ENCODE peak calls at places on chromosomes 11 and 22, in six cellular contexts. Y is brain microvascular endothelial cell, E is AG04450, M is AG09309, R is astrocyte of the spinal cord, Q is endodermal cell. W is an unnamed sample.

GRCh38 chr11:24679686-24680318 is 182.9 kb downstream of the LUZP2 start:
- DNase-seq in R (no peak), M (no peak), Y (no peak), Q (no peak), E (no peak), W (no peak)

GRCh38 chr11:62400760-62401159 is 18.1 kb upstream of the SCGB1A1 start:
- DNase-seq in M (peak), R (peak), E (peak), Y (peak), Q (no peak), W (peak)

GRCh38 chr11:47189100-47189834 is 3.0 kb upstream of the PACSIN3 start:
- DNase-seq in M (no peak), Q (no peak), Y (peak), R (peak), E (peak), W (no peak)

GRCh38 chr11:72239849-72240460 is 4.0 kb downstream of the PHOX2A start:
- DNase-seq in R (no peak), Q (peak), M (no peak), Y (no peak), E (no peak), W (no peak)

GRCh38 chr22:36155702-36156101 is 4.9 kb downstream of the APOL3 start:
- DNase-seq in Q (no peak), Y (no peak), E (no peak), M (no peak), R (no peak), W (no peak)

GRCh38 chr11:34570584-34570983 is 50.3 kb upstream of the EHF start:
- DNase-seq in Y (no peak), R (peak), E (no peak), M (no peak), Q (no peak), W (no peak)

GRCh38 chr11:132405728-132406127 is 1035.3 kb downstream of the NTM start:
- DNase-seq in R (no peak), Q (peak), E (no peak), M (no peak), Y (no peak), W (no peak)

GRCh38 chr22:30340911-30341685 is 14.4 kb upstream of the TBC1D10A start:
- DNase-seq in Y (no peak), Q (no peak), R (no peak), M (no peak), E (no peak), W (no peak)

GRCh38 chr11:94131363-94132115 is 2.9 kb downstream of the PANX1 start:
- DNase-seq in E (no peak), R (no peak), Q (peak), Y (no peak), M (no peak), W (no peak)

GRCh38 chr11:64611961-64612646 is 21.1 kb downstream of the SLC22A12 start:
- DNase-seq in M (no peak), E (no peak), Y (no peak), R (no peak), Q (no peak), W (no peak)

GRCh38 chr22:21025763-21026755 is 6.3 kb downstream of the SLC7A4 start:
- DNase-seq in Q (no peak), Y (no peak), M (no peak), E (no peak), R (no peak), W (no peak)

GRCh38 chr11:31240340-31240904 is 129.1 kb downstream of the DCDC1 start:
- DNase-seq in Y (peak), Q (peak), E (peak), R (peak), M (no peak), W (no peak)

GRCh38 chr11:72380132-72380503 is 54.2 kb downstream of the CLPB start:
- DNase-seq in R (no peak), M (no peak), Q (no peak), Y (no peak), E (no peak), W (no peak)

GRCh38 chr11:9906043-9906791 is 242.3 kb downstream of the SWAP70 start:
- DNase-seq in Q (peak), R (peak), E (peak), M (peak), Y (peak), W (peak)

GRCh38 chr11:37952035-37952434 is 1354.0 kb upstream of the RAG2 start:
- DNase-seq in E (no peak), R (no peak), Y (no peak), M (no peak), Q (no peak), W (no peak)

GRCh38 chr11:15489281-15489680 is 374.6 kb downstream of the INSC start:
- DNase-seq in Q (no peak), E (no peak), R (no peak), M (no peak), Y (no peak), W (no peak)

GRCh38 chr11:6755303-6755952 is 16.3 kb downstream of the OR2AG2 start:
- DNase-seq in M (no peak), R (peak), E (no peak), Q (peak), Y (peak), W (peak)

GRCh38 chr22:21709688-21710087 is 25.9 kb downstream of the YPEL1 start:
- DNase-seq in Q (no peak), M (no peak), E (no peak), Y (no peak), R (no peak), W (no peak)

GRCh38 chr11:17543041-17543440 is 1.2 kb downstream of the USH1C start:
- DNase-seq in E (no peak), M (no peak), Y (no peak), Q (no peak), R (no peak), W (no peak)

GRCh38 chr11:9787981-9788521 is 124.2 kb downstream of the SWAP70 start:
- DNase-seq in Y (no peak), E (peak), Q (no peak), R (peak), M (peak), W (peak)

GRCh38 chr11:109606256-109606655 is 184.3 kb downstream of the C11orf87 start:
- DNase-seq in R (no peak), Y (no peak), M (no peak), E (no peak), Q (no peak), W (no peak)

GRCh38 chr11:9462172-9462799 is 1.5 kb downstream of the ZNF143 start:
- DNase-seq in R (no peak), Q (no peak), E (no peak), Y (no peak), M (no peak), W (no peak)

GRCh38 chr11:45652781-45653180 is 12.6 kb downstream of the CHST1 start:
- DNase-seq in Q (no peak), E (no peak), Y (no peak), M (peak), R (no peak), W (no peak)

GRCh38 chr11:12019337-12019736 is 10.9 kb upstream of the DKK3 start:
- DNase-seq in Y (no peak), E (no peak), R (peak), Q (no peak), M (no peak), W (no peak)

GRCh38 chr11:70854201-70854600 is 398.2 kb downstream of the SHANK2 start:
- DNase-seq in Q (no peak), Y (no peak), R (no peak), E (no peak), M (no peak), W (no peak)

GRCh38 chr22:20174785-20175596 is 24.1 kb upstream of the CCDC188 start:
- DNase-seq in R (no peak), Y (no peak), M (no peak), Q (peak), E (no peak), W (no peak)

GRCh38 chr11:125253795-125254525 is 89.4 kb downstream of the PKNOX2 start:
- DNase-seq in M (no peak), R (no peak), Q (no peak), Y (no peak), E (no peak), W (no peak)

GRCh38 chr11:116506446-116506845 is 266.3 kb downstream of the BUD13 start:
- DNase-seq in Y (no peak), Q (peak), M (no peak), R (no peak), E (no peak), W (no peak)

GRCh38 chr11:79060081-79060480 is 380.7 kb downstream of the TENM4 start:
- DNase-seq in M (no peak), R (no peak), Q (no peak), E (no peak), Y (no peak), W (no peak)

GRCh38 chr11:131667566-131667965 is 297.2 kb downstream of the NTM start:
- DNase-seq in Y (no peak), E (no peak), M (no peak), Q (peak), R (no peak), W (no peak)

GRCh38 chr11:64156235-64157011 is 9.5 kb downstream of the MACROD1 start:
- DNase-seq in Q (no peak), M (no peak), E (no peak), Y (no peak), R (no peak), W (no peak)

GRCh38 chr22:19579113-19579811 is 55.1 kb upstream of the CLDN5 start:
- DNase-seq in M (no peak), E (no peak), Y (no peak), R (peak), Q (no peak), W (no peak)

DNA sequence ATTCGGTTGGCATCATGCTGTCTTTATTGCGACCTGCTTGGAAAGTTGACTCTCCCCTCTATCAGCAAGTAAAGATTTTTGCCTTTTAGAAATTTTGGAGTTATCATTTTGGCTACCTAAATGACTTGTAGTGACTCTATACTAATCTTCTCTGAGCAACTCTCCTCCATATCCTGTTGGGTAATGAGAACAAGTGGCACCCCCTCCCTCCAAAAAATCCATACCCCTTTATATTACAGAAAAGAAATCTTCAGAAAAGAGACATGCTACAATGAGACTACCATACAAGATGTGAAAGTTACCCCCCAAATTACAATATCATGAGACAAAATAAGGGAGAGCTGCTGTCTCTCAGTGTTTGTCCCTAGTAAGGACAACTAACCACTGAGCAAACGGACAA is 1.2 kb downstream of the JAML start:
- DNase-seq in Q (no peak), M (no peak), R (no peak), E (no peak), Y (no peak), W (no peak)
- H3K4me3 ChIP-seq in Q (no peak), M (no peak), R (no peak), E (no peak), Y (no peak), W (no peak)

DNA sequence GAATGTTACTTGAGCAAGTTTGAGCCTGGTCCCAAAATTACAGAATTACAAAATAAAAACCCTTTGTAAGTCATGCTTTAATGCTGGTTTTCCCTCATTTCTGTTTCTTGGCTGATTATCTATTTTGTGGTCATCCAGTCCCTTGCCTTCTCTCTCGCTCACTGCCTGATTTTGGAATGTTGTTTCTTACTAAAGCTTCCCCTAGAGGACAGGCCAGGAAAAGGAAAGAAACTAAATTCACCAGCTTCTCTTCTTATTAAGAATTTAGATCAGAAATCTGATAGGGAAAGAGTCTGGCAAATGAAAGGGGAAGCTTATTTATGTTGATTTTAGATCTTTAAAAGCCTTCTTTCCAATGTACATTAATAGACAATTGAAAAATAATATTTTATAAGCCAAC is 16.6 kb upstream of the BDNF start:
- DNase-seq in E (no peak), Y (no peak), R (peak), M (peak), Q (no peak), W (no peak)
- TF ChIP-seq CTCF in E (peak), Y (peak), R (peak), M (peak), Q (peak), W (peak)

GRCh38 chr11:114110948-114111347 is 51.4 kb downstream of the ZBTB16 start:
- DNase-seq in R (peak), M (no peak), E (no peak), Y (no peak), Q (no peak), W (no peak)
- H3K4me3 ChIP-seq in R (no peak), M (no peak), E (no peak), Y (no peak), Q (no peak), W (no peak)

DNA sequence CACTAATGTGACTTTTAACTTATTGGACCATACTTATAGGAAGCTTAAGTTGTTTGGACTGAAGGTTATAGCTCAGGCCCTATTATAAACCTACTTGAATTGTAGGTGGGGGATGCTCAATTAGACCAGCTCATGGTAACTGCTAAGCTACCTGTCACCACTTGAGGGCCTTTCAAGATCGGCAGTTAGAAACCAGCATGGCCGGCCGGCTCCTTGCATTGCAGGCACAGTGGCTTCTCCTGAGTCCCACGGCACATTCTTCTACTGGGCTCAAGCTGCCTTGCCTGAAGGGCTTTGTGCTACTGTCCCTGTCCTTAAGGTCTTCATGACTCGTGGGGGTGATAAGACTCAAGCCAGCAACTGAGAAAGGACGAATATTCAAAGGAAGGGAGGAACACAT is 70.8 kb downstream of the TBC1D22A start:
- DNase-seq in R (peak), E (no peak), Y (peak), M (no peak), Q (peak), W (no peak)
- TF ChIP-seq CTCF in R (peak), E (peak), Y (peak), M (peak), Q (peak), W (no peak)

GRCh38 chr22:23243859-23244689 is 63.8 kb downstream of the BCR start:
- DNase-seq in Y (no peak), R (no peak), M (no peak), Q (no peak), E (no peak), W (no peak)

GRCh38 chr22:23242473-23243001 is 62.2 kb downstream of the BCR start:
- DNase-seq in Y (peak), M (no peak), R (peak), E (no peak), Q (peak), W (no peak)

GRCh38 chr22:23243006-23243573 is 62.8 kb downstream of the BCR start:
- DNase-seq in R (peak), Y (no peak), M (no peak), Q (peak), E (no peak), W (no peak)

GRCh38 chr22:23240639-23241389 is 60.5 kb downstream of the BCR start:
- DNase-seq in Y (no peak), Q (peak), E (no peak), M (no peak), R (no peak), W (no peak)

DNA sequence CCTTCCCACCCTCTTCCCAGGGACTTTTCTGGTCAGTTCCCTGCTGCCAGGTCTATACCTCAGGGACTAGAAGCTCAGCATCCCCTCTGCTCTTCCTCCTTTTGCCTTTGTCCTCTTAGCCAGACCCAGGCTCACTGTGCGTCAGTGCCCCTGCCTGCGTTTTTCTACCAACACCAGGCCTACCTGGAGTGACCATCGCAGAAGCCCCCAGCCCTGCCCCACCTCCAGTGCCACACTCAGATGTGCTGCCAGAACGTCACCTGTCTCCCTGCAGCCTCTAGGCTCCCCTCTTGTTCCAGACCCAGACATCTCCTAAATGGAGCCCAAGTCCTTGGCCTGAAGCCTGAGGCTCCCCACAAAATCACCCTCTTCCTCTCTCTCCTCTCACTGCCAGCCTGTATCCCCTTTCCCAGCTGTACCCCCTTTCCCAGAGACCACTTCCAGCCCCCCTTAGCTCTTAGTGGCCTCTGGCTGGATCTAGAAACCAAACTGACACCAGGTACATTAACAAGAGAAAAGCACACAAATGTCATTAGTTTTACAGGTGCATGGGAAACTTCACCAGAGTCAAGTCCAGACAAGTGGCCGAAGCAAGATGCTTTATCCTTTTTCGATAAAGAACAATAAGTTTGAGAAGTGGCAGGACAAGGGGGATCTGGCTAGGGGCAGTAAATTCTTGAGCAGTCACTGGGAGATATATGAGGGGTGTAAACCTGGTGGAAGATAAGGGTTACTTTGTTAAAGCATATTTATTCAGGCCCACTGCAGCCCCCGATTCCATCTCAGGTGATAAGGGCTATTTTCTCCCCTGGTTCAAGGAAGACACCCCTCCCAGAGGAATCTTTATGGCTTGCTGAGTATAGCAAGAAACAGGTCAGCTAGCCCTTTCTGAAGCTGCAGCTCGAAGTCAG is 61.5 kb downstream of the BCR start:
- DNase-seq in E (no peak), M (no peak), Y (no peak), R (no peak), Q (no peak), W (no peak)
- H3K4me3 ChIP-seq in E (no peak), M (no peak), Y (no peak), R (no peak), Q (peak), W (no peak)

DNA sequence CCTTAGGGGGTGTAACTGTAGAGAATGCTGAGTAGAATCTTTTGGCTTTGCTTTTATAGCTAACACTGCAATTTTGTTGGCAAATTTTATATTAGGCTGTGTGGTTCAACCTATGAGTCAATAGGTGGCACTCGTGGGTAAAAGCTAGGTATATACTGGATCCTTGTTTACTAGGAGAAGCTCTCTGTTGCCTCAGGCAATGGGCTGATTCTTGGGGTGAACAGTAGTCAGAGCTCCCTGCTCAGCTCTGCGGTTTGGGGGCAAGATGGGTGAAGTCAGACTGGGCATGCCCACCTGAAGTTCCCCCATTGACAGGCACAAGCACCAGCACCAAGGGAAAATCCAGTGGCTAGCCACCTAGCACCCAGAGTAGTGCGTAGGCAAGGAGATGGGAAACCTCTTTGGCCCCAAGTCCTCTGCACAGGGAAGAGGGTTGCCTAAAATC is 238.7 kb downstream of the FAM181B start:
- DNase-seq in R (no peak), Y (no peak), Q (peak), M (no peak), E (no peak), W (no peak)
- TF ChIP-seq CTCF in R (peak), Y (no peak), Q (peak), M (no peak), E (peak), W (no peak)

DNA sequence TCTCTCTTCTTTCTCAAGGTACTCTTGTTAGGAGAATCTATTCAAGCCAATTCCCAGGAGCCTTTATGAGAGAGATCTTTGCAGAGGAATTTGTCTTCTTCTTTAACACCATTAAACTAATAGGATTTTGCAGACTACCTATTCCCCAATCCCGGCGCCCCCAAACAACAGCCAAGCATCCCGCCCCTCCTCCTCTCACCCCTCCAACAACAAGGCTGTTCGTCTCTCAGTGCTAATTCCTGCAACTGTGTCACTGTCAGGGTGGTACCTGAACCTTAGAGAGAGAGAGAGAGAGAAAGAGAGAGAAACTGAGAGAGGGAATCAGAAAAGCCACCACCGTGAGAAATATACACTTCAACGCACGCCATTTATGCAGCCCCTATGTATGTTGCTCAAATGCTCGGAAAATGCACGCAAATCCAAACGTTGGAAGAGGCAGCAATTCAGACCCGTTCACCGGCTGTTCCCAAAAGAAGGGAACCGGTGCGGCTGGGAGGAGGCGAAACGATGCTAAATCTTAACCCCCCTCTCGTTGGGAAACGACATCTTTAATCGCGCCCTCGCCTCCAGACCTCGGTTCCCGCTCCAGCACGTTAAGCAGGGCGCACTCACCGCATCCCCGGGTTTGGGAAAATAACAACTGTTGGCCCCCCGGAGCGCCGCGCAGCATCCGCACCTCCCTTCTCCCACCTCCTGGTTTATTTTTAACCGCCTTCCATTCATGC is 943 bp downstream of the KCNA4 start:
- DNase-seq in Q (no peak), E (no peak), Y (no peak), R (no peak), M (no peak), W (no peak)
- H3K4me3 ChIP-seq in Q (peak), E (no peak), Y (no peak), R (no peak), M (no peak), W (no peak)

DNA sequence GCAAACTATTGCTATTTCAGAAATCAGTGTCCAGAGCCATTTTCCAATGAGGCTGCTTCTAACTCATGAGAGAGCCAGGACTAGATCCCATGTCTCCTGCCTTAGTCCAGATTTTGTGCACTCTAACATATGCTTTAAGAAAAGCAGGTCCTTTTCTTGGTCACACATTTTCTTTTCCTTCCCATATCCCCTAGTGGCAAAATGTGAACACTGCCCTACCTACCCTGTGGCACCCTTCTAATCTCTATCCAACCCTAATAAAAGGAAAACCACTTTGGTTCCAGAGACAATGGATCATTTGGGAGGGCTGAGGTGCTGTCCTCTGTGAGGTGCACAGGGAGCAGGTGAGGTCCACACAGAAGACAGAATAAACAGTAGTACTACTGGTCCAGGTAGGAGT is 72.0 kb upstream of the DDI1 start:
- DNase-seq in Q (no peak), R (no peak), Y (no peak), E (no peak), M (no peak), W (no peak)
- TF ChIP-seq CTCF in Q (peak), R (peak), Y (peak), E (peak), M (no peak), W (no peak)

W was measured in HFF-Myc.